ENCODE peak calls at places on chromosome 18, in six cellular contexts. W is astrocyte of the spinal cord; E is DMS153; B is activated T-helper 1 cell treated with anti-CD3 and anti-CD28 coated beads, Interleukin-12 subunit alpha, Interleukin-12 subunit beta, Interleukin-2, Interleukin-4 antibody, amounts not matched to agents 30 ng/mL and 10 ng/mL and 1 ng/mL, durations not matched to agents 14 hours and 24 hours and 36 hours; R is NCI-H1436 treated with DMSO at 0.1 percent for 48 hours; Z is A172. V is an unnamed sample.
A peak's percentile ranks its signal among the peaks of the same experiment; 100 is the strongest.

GRCh38 chr18:72727776-72728175 is 140.0 kb downstream of the NETO1 start:
- DNase-seq in W (peak; percentile 1), E (no peak), B (no peak), R (no peak), Z (no peak), V (no peak)

GRCh38 chr18:54075681-54076080 is 148.8 kb downstream of the MBD2 start:
- DNase-seq in W (no peak), E (no peak), B (no peak), R (no peak), Z (no peak), V (no peak)

GRCh38 chr18:27656167-27656778 is 471.2 kb upstream of the CHST9 start:
- DNase-seq in W (peak; percentile 66), E (no peak), B (no peak), R (no peak), Z (peak; percentile 64), V (peak; percentile 30)

GRCh38 chr18:26919656-26920055 is 54.1 kb upstream of the AQP4 start:
- DNase-seq in W (peak; percentile 18), E (no peak), B (no peak), R (no peak), Z (no peak), V (peak; percentile 3)

GRCh38 chr18:79164696-79165095 is 95.5 kb downstream of the ATP9B start:
- DNase-seq in W (no peak), E (no peak), B (no peak), R (no peak), Z (no peak), V (no peak)

GRCh38 chr18:79784965-79785770 is 12.6 kb upstream of the KCNG2 start:
- DNase-seq in W (no peak), E (no peak), B (no peak), R (no peak), Z (no peak), V (peak; percentile 46)

GRCh38 chr18:13264986-13265900 is 46.7 kb downstream of the LDLRAD4 start:
- DNase-seq in W (no peak), E (no peak), B (no peak), R (no peak), Z (no peak), V (no peak)

GRCh38 chr18:14939141-14939540 is 191.2 kb downstream of the ANKRD30B start:
- DNase-seq in W (no peak), E (no peak), B (no peak), R (no peak), Z (no peak), V (no peak)

GRCh38 chr18:2906522-2907458 is 60.0 kb downstream of the EMILIN2 start:
- DNase-seq in W (no peak), E (no peak), B (peak; percentile 56), R (no peak), Z (no peak), V (no peak)